ENCODE peak calls at places on chromosome 13, in nine cellular contexts. One of them, this sample, is unnamed.

GRCh38 chr13:101514695-101515275 is 62.3 kb downstream of the ITGBL1 start:
- DNase-seq in left cardiac atrium: no peak
- DNase-seq in tibial artery: peak
- DNase-seq in brain pericyte: no peak
- DNase-seq in HS-27A: no peak
- DNase-seq in NB4: peak
- DNase-seq in fibroblast of pulmonary artery: peak
- DNase-seq in activated CD4-positive, alpha-beta T cell treated with anti-CD3 and anti-CD28 coated beads for 48 hours: peak
- DNase-seq in naive thymus-derived CD4-positive, alpha-beta T cell: peak
- DNase-seq in this sample: peak

GRCh38 chr13:98273824-98274786 is 97.0 kb upstream of the RNF113B start:
- DNase-seq in left cardiac atrium: no peak
- DNase-seq in tibial artery: no peak
- DNase-seq in brain pericyte: no peak
- DNase-seq in HS-27A: no peak
- DNase-seq in NB4: no peak
- DNase-seq in fibroblast of pulmonary artery: no peak
- DNase-seq in activated CD4-positive, alpha-beta T cell treated with anti-CD3 and anti-CD28 coated beads for 48 hours: no peak
- DNase-seq in naive thymus-derived CD4-positive, alpha-beta T cell: no peak
- DNase-seq in this sample: no peak

GRCh38 chr13:62960723-62961122 is 1545.1 kb upstream of the PCDH20 start:
- DNase-seq in left cardiac atrium: no peak
- DNase-seq in tibial artery: no peak
- DNase-seq in brain pericyte: no peak
- DNase-seq in HS-27A: no peak
- DNase-seq in NB4: no peak
- DNase-seq in fibroblast of pulmonary artery: no peak
- DNase-seq in activated CD4-positive, alpha-beta T cell treated with anti-CD3 and anti-CD28 coated beads for 48 hours: no peak
- DNase-seq in naive thymus-derived CD4-positive, alpha-beta T cell: no peak
- DNase-seq in this sample: no peak

GRCh38 chr13:109151255-109151654 is 521.8 kb downstream of the MYO16 start:
- DNase-seq in left cardiac atrium: no peak
- DNase-seq in tibial artery: no peak
- DNase-seq in brain pericyte: no peak
- DNase-seq in HS-27A: no peak
- DNase-seq in NB4: no peak
- DNase-seq in fibroblast of pulmonary artery: no peak
- DNase-seq in activated CD4-positive, alpha-beta T cell treated with anti-CD3 and anti-CD28 coated beads for 48 hours: no peak
- DNase-seq in naive thymus-derived CD4-positive, alpha-beta T cell: no peak
- DNase-seq in this sample: no peak

GRCh38 chr13:104011505-104012270 is 945.5 kb upstream of the SLC10A2 start:
- DNase-seq in left cardiac atrium: no peak
- DNase-seq in tibial artery: no peak
- DNase-seq in brain pericyte: no peak
- DNase-seq in HS-27A: no peak
- DNase-seq in NB4: no peak
- DNase-seq in fibroblast of pulmonary artery: no peak
- DNase-seq in activated CD4-positive, alpha-beta T cell treated with anti-CD3 and anti-CD28 coated beads for 48 hours: no peak
- DNase-seq in naive thymus-derived CD4-positive, alpha-beta T cell: no peak
- DNase-seq in this sample: no peak

GRCh38 chr13:111903143-111903542 is 163.8 kb upstream of the SOX1 start:
- DNase-seq in left cardiac atrium: no peak
- DNase-seq in tibial artery: no peak
- DNase-seq in brain pericyte: no peak
- DNase-seq in HS-27A: no peak
- DNase-seq in NB4: no peak
- DNase-seq in fibroblast of pulmonary artery: no peak
- DNase-seq in activated CD4-positive, alpha-beta T cell treated with anti-CD3 and anti-CD28 coated beads for 48 hours: no peak
- DNase-seq in naive thymus-derived CD4-positive, alpha-beta T cell: no peak
- DNase-seq in this sample: no peak

GRCh38 chr13:44317752-44318550 is 55.7 kb upstream of the SERP2 start:
- DNase-seq in left cardiac atrium: no peak
- DNase-seq in tibial artery: no peak
- DNase-seq in brain pericyte: no peak
- DNase-seq in HS-27A: no peak
- DNase-seq in NB4: no peak
- DNase-seq in fibroblast of pulmonary artery: no peak
- DNase-seq in activated CD4-positive, alpha-beta T cell treated with anti-CD3 and anti-CD28 coated beads for 48 hours: no peak
- DNase-seq in naive thymus-derived CD4-positive, alpha-beta T cell: no peak
- DNase-seq in this sample: no peak

GRCh38 chr13:93227280-93227905 is 786 bp downstream of the GPC6 start:
- DNase-seq in left cardiac atrium: peak
- DNase-seq in tibial artery: no peak
- DNase-seq in brain pericyte: peak
- DNase-seq in HS-27A: peak
- DNase-seq in NB4: no peak
- DNase-seq in fibroblast of pulmonary artery: peak
- DNase-seq in activated CD4-positive, alpha-beta T cell treated with anti-CD3 and anti-CD28 coated beads for 48 hours: no peak
- DNase-seq in naive thymus-derived CD4-positive, alpha-beta T cell: no peak
- DNase-seq in this sample: no peak

GRCh38 chr13:112782433-112783010 is 92.7 kb downstream of the ATP11A start:
- DNase-seq in left cardiac atrium: no peak
- DNase-seq in tibial artery: no peak
- DNase-seq in brain pericyte: no peak
- DNase-seq in HS-27A: no peak
- DNase-seq in NB4: no peak
- DNase-seq in fibroblast of pulmonary artery: no peak
- DNase-seq in activated CD4-positive, alpha-beta T cell treated with anti-CD3 and anti-CD28 coated beads for 48 hours: no peak
- DNase-seq in naive thymus-derived CD4-positive, alpha-beta T cell: no peak
- DNase-seq in this sample: no peak

GRCh38 chr13:109309625-109310363 is 476.6 kb downstream of the IRS2 start:
- DNase-seq in left cardiac atrium: no peak
- DNase-seq in tibial artery: no peak
- DNase-seq in brain pericyte: peak
- DNase-seq in HS-27A: no peak
- DNase-seq in NB4: no peak
- DNase-seq in fibroblast of pulmonary artery: no peak
- DNase-seq in activated CD4-positive, alpha-beta T cell treated with anti-CD3 and anti-CD28 coated beads for 48 hours: no peak
- DNase-seq in naive thymus-derived CD4-positive, alpha-beta T cell: no peak
- DNase-seq in this sample: no peak

GRCh38 chr13:20981370-20982095 is 79.0 kb upstream of the XPO4 start:
- DNase-seq in left cardiac atrium: no peak
- DNase-seq in tibial artery: no peak
- DNase-seq in brain pericyte: no peak
- DNase-seq in HS-27A: no peak
- DNase-seq in NB4: no peak
- DNase-seq in fibroblast of pulmonary artery: no peak
- DNase-seq in activated CD4-positive, alpha-beta T cell treated with anti-CD3 and anti-CD28 coated beads for 48 hours: no peak
- DNase-seq in naive thymus-derived CD4-positive, alpha-beta T cell: no peak
- DNase-seq in this sample: no peak

GRCh38 chr13:98598043-98598442 is 21.1 kb upstream of the STK24 start:
- DNase-seq in left cardiac atrium: no peak
- DNase-seq in tibial artery: no peak
- DNase-seq in brain pericyte: no peak
- DNase-seq in HS-27A: no peak
- DNase-seq in NB4: peak
- DNase-seq in fibroblast of pulmonary artery: peak
- DNase-seq in activated CD4-positive, alpha-beta T cell treated with anti-CD3 and anti-CD28 coated beads for 48 hours: no peak
- DNase-seq in naive thymus-derived CD4-positive, alpha-beta T cell: no peak
- DNase-seq in this sample: no peak